ENCODE peak calls at places on chromosome 12, in six cellular contexts. V, J, F, L, C and Z are unnamed samples.
A peak's percentile ranks its signal among the peaks of the same experiment; 100 is the strongest.

GRCh38 chr12:53618340-53618739 is 7.8 kb downstream of the ATF7 start:
- DNase-seq in J (no peak), F (peak; percentile 13), C (no peak), V (no peak), L (no peak), Z (no peak)

GRCh38 chr12:62691309-62691708 is 224.7 kb downstream of the MON2 start:
- DNase-seq in J (no peak), F (no peak), V (no peak), L (no peak), C (no peak), Z (no peak)

GRCh38 chr12:116922194-116922897 is 11.6 kb downstream of the FBXW8 start:
- DNase-seq in J (no peak), V (no peak), F (no peak), L (no peak), C (no peak), Z (no peak)

GRCh38 chr12:14473707-14474287 is 93.9 kb downstream of the PLBD1 start:
- DNase-seq in F (peak; percentile 37), C (no peak), J (peak; percentile 30), L (no peak), V (no peak), Z (no peak)

GRCh38 chr12:43308776-43309175 is 243.2 kb downstream of the ADAMTS20 start:
- DNase-seq in V (no peak), J (no peak), C (no peak), L (no peak), F (no peak), Z (no peak)

GRCh38 chr12:24595652-24596235 is 353.2 kb downstream of the BCAT1 start:
- DNase-seq in V (no peak), J (peak; percentile 11), C (no peak), L (no peak), F (peak; percentile 21), Z (no peak)

GRCh38 chr12:96177013-96177412 is 17.2 kb upstream of the ELK3 start:
- DNase-seq in F (no peak), L (no peak), C (no peak), V (no peak), J (peak; percentile 91), Z (no peak)

GRCh38 chr12:57280234-57281062 is 29.5 kb upstream of the STAC3 start:
- DNase-seq in F (peak; percentile 83), L (peak; percentile 31), V (no peak), J (peak; percentile 98), C (no peak), Z (no peak)

GRCh38 chr12:117526756-117527479 is 165.5 kb upstream of the NOS1 start:
- DNase-seq in F (no peak), C (no peak), L (no peak), J (no peak), V (no peak), Z (no peak)

GRCh38 chr12:66269757-66270383 is 32.4 kb upstream of the HELB start:
- DNase-seq in V (no peak), C (peak; percentile 15), L (no peak), J (peak; percentile 54), F (peak; percentile 46), Z (peak; percentile 30)

GRCh38 chr12:2561367-2561766 is 233.4 kb upstream of the FKBP4 start:
- DNase-seq in L (no peak), F (no peak), C (no peak), J (no peak), V (no peak), Z (no peak)

GRCh38 chr12:82862876-82863649 is 176.4 kb downstream of the TMTC2 start:
- DNase-seq in C (no peak), V (no peak), F (no peak), L (no peak), J (no peak), Z (no peak)

GRCh38 chr12:57735952-57736742 is 2.4 kb downstream of the AGAP2 start:
- DNase-seq in C (peak; percentile 92), J (peak; percentile 15), V (no peak), F (peak; percentile 37), L (no peak), Z (peak; percentile 92)

GRCh38 chr12:131250028-131250950 is 296.6 kb downstream of the ADGRD1 start:
- DNase-seq in J (no peak), F (no peak), C (no peak), V (peak; percentile 61), L (no peak), Z (no peak)

GRCh38 chr12:728781-729180 is 23.6 kb upstream of the WNK1 start:
- DNase-seq in F (no peak), C (no peak), J (no peak), V (no peak), L (no peak), Z (no peak)

GRCh38 chr12:97131220-97131981 is 224.3 kb downstream of the NEDD1 start:
- DNase-seq in L (no peak), V (no peak), J (peak; percentile 2), F (no peak), C (no peak), Z (no peak)